ENCODE peak calls at places on chromosomes 3 and 15, in six cellular contexts. One of them, this sample, is unnamed.

GRCh38 chr15:100844167-100844566 is 35.5 kb upstream of the ALDH1A3 start:
- DNase-seq in gastrocnemius medialis: no peak
- DNase-seq in MM.1S: no peak
- DNase-seq in neuronal stem cell: no peak
- DNase-seq in suprapubic skin: no peak
- DNase-seq in fibroblast of lung: no peak
- DNase-seq in this sample: no peak

GRCh38 chr3:106428565-106428994 is 559.8 kb upstream of the CBLB start:
- DNase-seq in gastrocnemius medialis: peak
- DNase-seq in MM.1S: no peak
- DNase-seq in neuronal stem cell: no peak
- DNase-seq in suprapubic skin: no peak
- DNase-seq in fibroblast of lung: peak
- DNase-seq in this sample: peak

GRCh38 chr3:123546133-123546755 is 38.6 kb downstream of the HACD2 start:
- DNase-seq in gastrocnemius medialis: no peak
- DNase-seq in MM.1S: no peak
- DNase-seq in neuronal stem cell: no peak
- DNase-seq in suprapubic skin: no peak
- DNase-seq in fibroblast of lung: peak
- DNase-seq in this sample: peak

GRCh38 chr3:11145888-11146287 is 8.4 kb upstream of the HRH1 start:
- DNase-seq in gastrocnemius medialis: no peak
- DNase-seq in MM.1S: no peak
- DNase-seq in neuronal stem cell: no peak
- DNase-seq in suprapubic skin: no peak
- DNase-seq in fibroblast of lung: peak
- DNase-seq in this sample: peak

GRCh38 chr3:184502123-184502667 is 59.4 kb upstream of the EPHB3 start:
- DNase-seq in gastrocnemius medialis: no peak
- DNase-seq in MM.1S: no peak
- DNase-seq in neuronal stem cell: no peak
- DNase-seq in suprapubic skin: no peak
- DNase-seq in fibroblast of lung: no peak
- DNase-seq in this sample: no peak

GRCh38 chr15:69253156-69253555 is 45.6 kb upstream of the PAQR5 start:
- DNase-seq in gastrocnemius medialis: no peak
- DNase-seq in MM.1S: no peak
- DNase-seq in neuronal stem cell: peak
- DNase-seq in suprapubic skin: no peak
- DNase-seq in fibroblast of lung: peak
- DNase-seq in this sample: peak

GRCh38 chr3:102332205-102332604 is 102.6 kb upstream of the ZPLD1 start:
- DNase-seq in gastrocnemius medialis: no peak
- DNase-seq in MM.1S: no peak
- DNase-seq in neuronal stem cell: no peak
- DNase-seq in suprapubic skin: no peak
- DNase-seq in fibroblast of lung: no peak
- DNase-seq in this sample: no peak

GRCh38 chr15:67127925-67128324 is 62.5 kb downstream of the SMAD3 start:
- DNase-seq in gastrocnemius medialis: no peak
- DNase-seq in MM.1S: no peak
- DNase-seq in neuronal stem cell: no peak
- DNase-seq in suprapubic skin: no peak
- DNase-seq in fibroblast of lung: peak
- DNase-seq in this sample: peak

GRCh38 chr3:122727766-122728165 is 47.1 kb downstream of the PARP14 start:
- DNase-seq in gastrocnemius medialis: no peak
- DNase-seq in MM.1S: no peak
- DNase-seq in neuronal stem cell: no peak
- DNase-seq in suprapubic skin: no peak
- DNase-seq in fibroblast of lung: peak
- DNase-seq in this sample: no peak

GRCh38 chr3:111667621-111668239 is 72.6 kb upstream of the ZBED2 start:
- DNase-seq in gastrocnemius medialis: peak
- DNase-seq in MM.1S: peak
- DNase-seq in neuronal stem cell: no peak
- DNase-seq in suprapubic skin: no peak
- DNase-seq in fibroblast of lung: peak
- DNase-seq in this sample: peak

GRCh38 chr15:44861439-44861910 is 95.0 kb upstream of the TERB2 start:
- DNase-seq in gastrocnemius medialis: no peak
- DNase-seq in MM.1S: no peak
- DNase-seq in neuronal stem cell: no peak
- DNase-seq in suprapubic skin: no peak
- DNase-seq in fibroblast of lung: no peak
- DNase-seq in this sample: no peak

GRCh38 chr15:39495871-39496459 is 84.9 kb upstream of the THBS1 start:
- DNase-seq in gastrocnemius medialis: no peak
- DNase-seq in MM.1S: no peak
- DNase-seq in neuronal stem cell: no peak
- DNase-seq in suprapubic skin: no peak
- DNase-seq in fibroblast of lung: peak
- DNase-seq in this sample: no peak

GRCh38 chr3:168952551-168952950 is 711.0 kb downstream of the MECOM start:
- DNase-seq in gastrocnemius medialis: no peak
- DNase-seq in MM.1S: peak
- DNase-seq in neuronal stem cell: no peak
- DNase-seq in suprapubic skin: no peak
- DNase-seq in fibroblast of lung: peak
- DNase-seq in this sample: no peak

GRCh38 chr3:50138266-50139230 is 16.6 kb upstream of the SEMA3F start:
- DNase-seq in gastrocnemius medialis: no peak
- DNase-seq in MM.1S: no peak
- DNase-seq in neuronal stem cell: no peak
- DNase-seq in suprapubic skin: no peak
- DNase-seq in fibroblast of lung: peak
- DNase-seq in this sample: no peak

GRCh38 chr3:107272885-107273284 is 104.4 kb upstream of the CCDC54 start:
- DNase-seq in gastrocnemius medialis: no peak
- DNase-seq in MM.1S: no peak
- DNase-seq in neuronal stem cell: no peak
- DNase-seq in suprapubic skin: no peak
- DNase-seq in fibroblast of lung: no peak
- DNase-seq in this sample: no peak

GRCh38 chr15:80942746-80943565 is 46.7 kb downstream of the MESD start:
- DNase-seq in gastrocnemius medialis: peak
- DNase-seq in MM.1S: no peak
- DNase-seq in neuronal stem cell: no peak
- DNase-seq in suprapubic skin: peak
- DNase-seq in fibroblast of lung: peak
- DNase-seq in this sample: no peak

GRCh38 chr3:74905478-74905877 is 291.0 kb upstream of the CNTN3 start:
- DNase-seq in gastrocnemius medialis: no peak
- DNase-seq in MM.1S: no peak
- DNase-seq in neuronal stem cell: no peak
- DNase-seq in suprapubic skin: no peak
- DNase-seq in fibroblast of lung: no peak
- DNase-seq in this sample: no peak

GRCh38 chr15:59062985-59063384 is 42.0 kb upstream of the CCNB2 start:
- DNase-seq in gastrocnemius medialis: no peak
- DNase-seq in MM.1S: peak
- DNase-seq in neuronal stem cell: no peak
- DNase-seq in suprapubic skin: no peak
- DNase-seq in fibroblast of lung: no peak
- DNase-seq in this sample: no peak

GRCh38 chr3:65659396-65659795 is 379.3 kb downstream of the MAGI1 start:
- DNase-seq in gastrocnemius medialis: no peak
- DNase-seq in MM.1S: no peak
- DNase-seq in neuronal stem cell: no peak
- DNase-seq in suprapubic skin: no peak
- DNase-seq in fibroblast of lung: no peak
- DNase-seq in this sample: no peak

GRCh38 chr3:72238836-72239235 is 453.9 kb upstream of the PROK2 start:
- DNase-seq in gastrocnemius medialis: no peak
- DNase-seq in MM.1S: no peak
- DNase-seq in neuronal stem cell: no peak
- DNase-seq in suprapubic skin: no peak
- DNase-seq in fibroblast of lung: no peak
- DNase-seq in this sample: no peak
- H3K27ac ChIP-seq in gastrocnemius medialis: no peak
- H3K27ac ChIP-seq in MM.1S: no peak
- H3K27ac ChIP-seq in neuronal stem cell: no peak
- H3K27ac ChIP-seq in suprapubic skin: no peak
- H3K27ac ChIP-seq in fibroblast of lung: no peak
- H3K27ac ChIP-seq in this sample: no peak

DNA sequence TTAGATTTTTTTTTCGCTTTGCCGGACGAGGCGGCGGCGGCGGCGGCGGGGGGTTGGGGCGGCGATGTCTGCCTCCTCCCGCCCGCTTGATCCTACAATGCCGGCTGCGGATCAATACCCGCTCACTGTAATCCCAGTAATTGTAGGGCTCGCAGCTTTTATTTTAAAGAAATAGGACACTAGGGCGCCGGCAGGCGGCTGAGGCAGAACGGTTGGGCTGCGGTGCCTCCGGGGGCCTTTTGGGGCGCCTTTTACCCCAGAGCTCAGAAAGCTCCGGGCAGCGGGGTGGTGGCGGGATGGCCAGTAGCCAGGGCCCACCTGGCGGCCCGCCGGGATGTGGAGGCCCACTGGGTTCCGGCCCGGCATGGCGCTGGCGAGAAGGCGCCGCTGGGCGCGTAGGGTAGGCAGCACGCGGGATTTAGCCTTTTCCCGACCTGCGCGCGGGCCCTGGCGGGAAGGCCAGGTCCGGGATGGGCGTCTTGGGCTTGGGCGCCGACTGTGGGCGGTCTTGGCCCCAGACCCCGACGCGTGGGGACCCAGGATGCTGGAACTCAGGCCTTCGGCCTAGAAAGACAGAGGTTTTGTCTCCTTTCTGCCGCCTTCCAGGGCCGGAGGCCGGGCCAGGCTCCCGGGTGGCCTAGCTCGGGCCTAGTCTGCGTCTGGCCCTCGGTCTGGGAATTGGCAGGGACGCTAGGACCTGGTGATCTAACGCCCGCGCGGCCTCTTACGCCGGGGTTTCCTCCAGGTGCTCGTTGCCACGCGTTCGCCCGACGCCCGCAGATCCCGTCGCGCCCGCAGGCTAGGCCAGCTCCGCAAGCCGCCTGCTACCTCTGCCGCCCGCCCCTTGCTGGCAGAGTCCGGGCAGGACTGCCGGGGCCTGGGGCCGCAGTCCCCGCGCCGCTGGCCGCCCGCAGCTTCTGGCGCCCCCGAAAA is 15.5 kb upstream of the ONECUT1 start:
- DNase-seq in gastrocnemius medialis: no peak
- DNase-seq in MM.1S: no peak
- DNase-seq in neuronal stem cell: peak
- DNase-seq in suprapubic skin: no peak
- DNase-seq in fibroblast of lung: no peak
- DNase-seq in this sample: no peak
- H3K27ac ChIP-seq in gastrocnemius medialis: no peak
- H3K27ac ChIP-seq in MM.1S: no peak
- H3K27ac ChIP-seq in neuronal stem cell: no peak
- H3K27ac ChIP-seq in suprapubic skin: no peak
- H3K27ac ChIP-seq in fibroblast of lung: no peak
- H3K27ac ChIP-seq in this sample: no peak

GRCh38 chr3:155870945-155871745 is 695 bp downstream of the GMPS start:
- DNase-seq in gastrocnemius medialis: peak
- DNase-seq in MM.1S: peak
- DNase-seq in neuronal stem cell: peak
- DNase-seq in suprapubic skin: peak
- DNase-seq in fibroblast of lung: peak
- DNase-seq in this sample: no peak
- H3K27ac ChIP-seq in gastrocnemius medialis: peak
- H3K27ac ChIP-seq in MM.1S: peak
- H3K27ac ChIP-seq in neuronal stem cell: peak
- H3K27ac ChIP-seq in suprapubic skin: peak
- H3K27ac ChIP-seq in fibroblast of lung: peak
- H3K27ac ChIP-seq in this sample: peak

GRCh38 chr3:98984024-98984423 is 82.5 kb upstream of the DCBLD2 start:
- DNase-seq in gastrocnemius medialis: no peak
- DNase-seq in MM.1S: no peak
- DNase-seq in neuronal stem cell: no peak
- DNase-seq in suprapubic skin: no peak
- DNase-seq in fibroblast of lung: no peak
- DNase-seq in this sample: no peak

GRCh38 chr3:98990657-98991056 is 89.2 kb upstream of the DCBLD2 start:
- DNase-seq in gastrocnemius medialis: no peak
- DNase-seq in MM.1S: no peak
- DNase-seq in neuronal stem cell: no peak
- DNase-seq in suprapubic skin: no peak
- DNase-seq in fibroblast of lung: no peak
- DNase-seq in this sample: no peak

GRCh38 chr3:98985406-98985805 is 83.9 kb upstream of the DCBLD2 start:
- DNase-seq in gastrocnemius medialis: no peak
- DNase-seq in MM.1S: no peak
- DNase-seq in neuronal stem cell: no peak
- DNase-seq in suprapubic skin: no peak
- DNase-seq in fibroblast of lung: peak
- DNase-seq in this sample: no peak

GRCh38 chr3:98982336-98982735 is 80.8 kb upstream of the DCBLD2 start:
- DNase-seq in gastrocnemius medialis: no peak
- DNase-seq in MM.1S: no peak
- DNase-seq in neuronal stem cell: no peak
- DNase-seq in suprapubic skin: no peak
- DNase-seq in fibroblast of lung: peak
- DNase-seq in this sample: no peak

DNA sequence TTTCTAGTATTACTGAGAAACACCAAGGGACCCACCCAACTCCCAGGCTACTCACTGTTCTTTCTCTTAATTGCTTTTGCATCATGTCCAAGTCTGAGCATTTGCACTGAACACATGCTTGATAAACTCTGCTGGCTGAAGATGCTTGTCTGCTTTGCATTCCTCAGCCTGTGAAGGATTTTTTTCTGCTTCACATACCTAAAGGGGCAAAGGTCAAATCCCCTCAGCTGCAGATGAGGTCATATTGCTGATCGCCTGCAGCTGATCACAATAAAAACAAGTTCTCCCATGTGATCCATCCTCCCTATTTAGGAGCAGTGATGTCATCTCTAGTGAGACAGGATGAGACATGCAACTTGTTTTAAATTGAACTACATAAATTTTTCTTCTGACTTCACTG is 84.6 kb upstream of the DCBLD2 start:
- DNase-seq in gastrocnemius medialis: no peak
- DNase-seq in MM.1S: no peak
- DNase-seq in neuronal stem cell: peak
- DNase-seq in suprapubic skin: no peak
- DNase-seq in fibroblast of lung: peak
- DNase-seq in this sample: peak
- H3K27ac ChIP-seq in gastrocnemius medialis: no peak
- H3K27ac ChIP-seq in MM.1S: no peak
- H3K27ac ChIP-seq in neuronal stem cell: peak
- H3K27ac ChIP-seq in suprapubic skin: no peak
- H3K27ac ChIP-seq in fibroblast of lung: peak
- H3K27ac ChIP-seq in this sample: peak